ENCODE peak calls at places on chromosomes 13 and 19, in four cellular contexts. One of them, this sample, is unnamed.

GRCh38 chr13:50810998-50811397 is 32.5 kb downstream of the DLEU7 start:
- DNase-seq in CD4-positive, CD25-positive, alpha-beta regulatory T cell: peak; percentile 21
- DNase-seq in heart right ventricle: no peak
- DNase-seq in mesendoderm: no peak
- DNase-seq in this sample: no peak

GRCh38 chr19:31352782-31353651 is 3.8 kb upstream of the TSHZ3 start:
- DNase-seq in CD4-positive, CD25-positive, alpha-beta regulatory T cell: no peak
- DNase-seq in heart right ventricle: no peak
- DNase-seq in mesendoderm: peak; percentile 85
- DNase-seq in this sample: no peak

GRCh38 chr19:2454962-2455409 is 1.8 kb downstream of the LMNB2 start:
- DNase-seq in CD4-positive, CD25-positive, alpha-beta regulatory T cell: no peak
- DNase-seq in heart right ventricle: no peak
- DNase-seq in mesendoderm: no peak
- DNase-seq in this sample: no peak

GRCh38 chr13:33634526-33635111 is 183.3 kb upstream of the RFC3 start:
- DNase-seq in CD4-positive, CD25-positive, alpha-beta regulatory T cell: no peak
- DNase-seq in heart right ventricle: no peak
- DNase-seq in mesendoderm: no peak
- DNase-seq in this sample: no peak

GRCh38 chr19:15010497-15011255 is 31.0 kb upstream of the SLC1A6 start:
- DNase-seq in CD4-positive, CD25-positive, alpha-beta regulatory T cell: no peak
- DNase-seq in heart right ventricle: no peak
- DNase-seq in mesendoderm: peak; percentile 91
- DNase-seq in this sample: no peak

GRCh38 chr19:17394891-17395415 is 957 bp upstream of the CCDC194 start:
- DNase-seq in CD4-positive, CD25-positive, alpha-beta regulatory T cell: peak; percentile 81
- DNase-seq in heart right ventricle: peak; percentile 47
- DNase-seq in mesendoderm: peak; percentile 94
- DNase-seq in this sample: peak; percentile 73

GRCh38 chr19:43564800-43565199 is 10.5 kb downstream of the XRCC1 start:
- DNase-seq in CD4-positive, CD25-positive, alpha-beta regulatory T cell: no peak
- DNase-seq in heart right ventricle: no peak
- DNase-seq in mesendoderm: no peak
- DNase-seq in this sample: no peak

GRCh38 chr19:53102701-53103140 is 501 bp downstream of the ZNF160 start:
- DNase-seq in CD4-positive, CD25-positive, alpha-beta regulatory T cell: peak; percentile 69
- DNase-seq in heart right ventricle: peak; percentile 36
- DNase-seq in mesendoderm: peak; percentile 36
- DNase-seq in this sample: no peak

GRCh38 chr13:89902223-89902622 is 1445.3 kb upstream of the MIR17HG start:
- DNase-seq in CD4-positive, CD25-positive, alpha-beta regulatory T cell: no peak
- DNase-seq in heart right ventricle: no peak
- DNase-seq in mesendoderm: no peak
- DNase-seq in this sample: no peak

GRCh38 chr13:90427322-90428272 is 919.9 kb upstream of the MIR17HG start:
- DNase-seq in CD4-positive, CD25-positive, alpha-beta regulatory T cell: no peak
- DNase-seq in heart right ventricle: no peak
- DNase-seq in mesendoderm: no peak
- DNase-seq in this sample: no peak

GRCh38 chr19:44653977-44654784 is 10.5 kb downstream of the PVR start:
- DNase-seq in CD4-positive, CD25-positive, alpha-beta regulatory T cell: peak; percentile 85
- DNase-seq in heart right ventricle: peak; percentile 71
- DNase-seq in mesendoderm: peak; percentile 76
- DNase-seq in this sample: peak; percentile 61

GRCh38 chr19:2374808-2375207 is 14.7 kb downstream of the TMPRSS9 start:
- DNase-seq in CD4-positive, CD25-positive, alpha-beta regulatory T cell: no peak
- DNase-seq in heart right ventricle: no peak
- DNase-seq in mesendoderm: no peak
- DNase-seq in this sample: no peak

GRCh38 chr19:21472507-21472906 is 32.9 kb upstream of the ZNF429 start:
- DNase-seq in CD4-positive, CD25-positive, alpha-beta regulatory T cell: no peak
- DNase-seq in heart right ventricle: no peak
- DNase-seq in mesendoderm: no peak
- DNase-seq in this sample: no peak

GRCh38 chr13:106616729-106617128 is 48.8 kb upstream of the ARGLU1 start:
- DNase-seq in CD4-positive, CD25-positive, alpha-beta regulatory T cell: no peak
- DNase-seq in heart right ventricle: no peak
- DNase-seq in mesendoderm: no peak
- DNase-seq in this sample: no peak

GRCh38 chr19:5915782-5916165 is 1.7 kb downstream of the CAPS start:
- DNase-seq in CD4-positive, CD25-positive, alpha-beta regulatory T cell: no peak
- DNase-seq in heart right ventricle: no peak
- DNase-seq in mesendoderm: no peak
- DNase-seq in this sample: no peak

GRCh38 chr13:49436890-49437289 is 7.0 kb downstream of the CAB39L start:
- DNase-seq in CD4-positive, CD25-positive, alpha-beta regulatory T cell: no peak
- DNase-seq in heart right ventricle: no peak
- DNase-seq in mesendoderm: no peak
- DNase-seq in this sample: peak; percentile 33

GRCh38 chr19:33471111-33471996 is 50.2 kb downstream of the PEPD start:
- DNase-seq in CD4-positive, CD25-positive, alpha-beta regulatory T cell: no peak
- DNase-seq in heart right ventricle: no peak
- DNase-seq in mesendoderm: no peak
- DNase-seq in this sample: peak; percentile 6

GRCh38 chr19:13526552-13526951 is 20.3 kb upstream of the CACNA1A start:
- DNase-seq in CD4-positive, CD25-positive, alpha-beta regulatory T cell: no peak
- DNase-seq in heart right ventricle: no peak
- DNase-seq in mesendoderm: peak; percentile 71
- DNase-seq in this sample: no peak

GRCh38 chr13:21033866-21034601 is 27.4 kb downstream of the LATS2 start:
- DNase-seq in CD4-positive, CD25-positive, alpha-beta regulatory T cell: no peak
- DNase-seq in heart right ventricle: no peak
- DNase-seq in mesendoderm: no peak
- DNase-seq in this sample: no peak

GRCh38 chr13:61728468-61728867 is 312.8 kb upstream of the PCDH20 start:
- DNase-seq in CD4-positive, CD25-positive, alpha-beta regulatory T cell: no peak
- DNase-seq in heart right ventricle: peak; percentile 10
- DNase-seq in mesendoderm: no peak
- DNase-seq in this sample: no peak

GRCh38 chr19:38875656-38876345 is 2.3 kb downstream of the RINL start:
- DNase-seq in CD4-positive, CD25-positive, alpha-beta regulatory T cell: no peak
- DNase-seq in heart right ventricle: no peak
- DNase-seq in mesendoderm: no peak
- DNase-seq in this sample: no peak

GRCh38 chr19:8335343-8336071 is 7.6 kb downstream of the KANK3 start:
- DNase-seq in CD4-positive, CD25-positive, alpha-beta regulatory T cell: peak; percentile 50
- DNase-seq in heart right ventricle: no peak
- DNase-seq in mesendoderm: no peak
- DNase-seq in this sample: no peak

GRCh38 chr13:112446347-112446861 is 70.2 kb downstream of the SPACA7 start:
- DNase-seq in CD4-positive, CD25-positive, alpha-beta regulatory T cell: no peak
- DNase-seq in heart right ventricle: no peak
- DNase-seq in mesendoderm: no peak
- DNase-seq in this sample: no peak

GRCh38 chr19:30272554-30272953 is 99.6 kb upstream of the ZNF536 start:
- DNase-seq in CD4-positive, CD25-positive, alpha-beta regulatory T cell: no peak
- DNase-seq in heart right ventricle: no peak
- DNase-seq in mesendoderm: no peak
- DNase-seq in this sample: no peak
- H3K4me1 ChIP-seq in CD4-positive, CD25-positive, alpha-beta regulatory T cell: no peaks in the 10 kb centered on the region
- H3K4me1 ChIP-seq in heart right ventricle: no peaks in the 10 kb centered on the region
- H3K4me1 ChIP-seq in mesendoderm: no peaks in the 10 kb centered on the region
- H3K4me1 ChIP-seq in this sample: peaks cover 2% of the 10 kb centered on the region

GRCh38 chr13:110617326-110618072 is 2.2 kb downstream of the NAXD start:
- DNase-seq in CD4-positive, CD25-positive, alpha-beta regulatory T cell: no peak
- DNase-seq in heart right ventricle: peak; percentile 61
- DNase-seq in mesendoderm: no peak
- DNase-seq in this sample: peak; percentile 35
- H3K4me1 ChIP-seq in CD4-positive, CD25-positive, alpha-beta regulatory T cell: peaks cover 21% of the 10 kb centered on the region
- H3K4me1 ChIP-seq in heart right ventricle: peaks cover 50% of the 10 kb centered on the region
- H3K4me1 ChIP-seq in mesendoderm: peaks cover 8% of the 10 kb centered on the region
- H3K4me1 ChIP-seq in this sample: peaks cover 47% of the 10 kb centered on the region

GRCh38 chr13:58160980-58161379 is 529.4 kb downstream of the PCDH17 start:
- DNase-seq in CD4-positive, CD25-positive, alpha-beta regulatory T cell: no peak
- DNase-seq in heart right ventricle: no peak
- DNase-seq in mesendoderm: no peak
- DNase-seq in this sample: no peak
- H3K4me1 ChIP-seq in CD4-positive, CD25-positive, alpha-beta regulatory T cell: no peaks in the 10 kb centered on the region
- H3K4me1 ChIP-seq in heart right ventricle: no peaks in the 10 kb centered on the region
- H3K4me1 ChIP-seq in mesendoderm: no peaks in the 10 kb centered on the region
- H3K4me1 ChIP-seq in this sample: no peaks in the 10 kb centered on the region

GRCh38 chr19:29672933-29673336 is 7.7 kb downstream of the PLEKHF1 start:
- DNase-seq in CD4-positive, CD25-positive, alpha-beta regulatory T cell: peak; percentile 94
- DNase-seq in heart right ventricle: no peak
- DNase-seq in mesendoderm: no peak
- DNase-seq in this sample: no peak
- H3K4me1 ChIP-seq in CD4-positive, CD25-positive, alpha-beta regulatory T cell: peaks cover 100% of the 10 kb centered on the region
- H3K4me1 ChIP-seq in heart right ventricle: peaks cover 61% of the 10 kb centered on the region
- H3K4me1 ChIP-seq in mesendoderm: no peaks in the 10 kb centered on the region
- H3K4me1 ChIP-seq in this sample: peaks cover 51% of the 10 kb centered on the region

This sample was measured in tibial nerve.